ENCODE peak calls at places on chromosomes 11 and 22, in four cellular contexts. N is HepG2, X is GM12878, F is H1. W is an unnamed sample.

GRCh38 chr11:9280655-9281301 is 15.6 kb upstream of the DENND5A start:
- DNase-seq in N (no peak), X (peak; percentile 58), F (peak; percentile 19), W (no peak)

GRCh38 chr11:78190374-78190773 is 1.7 kb downstream of the USP35 start:
- DNase-seq in N (no peak), X (peak; percentile 19), F (no peak), W (no peak)

GRCh38 chr11:34960277-34960676 is 43.9 kb downstream of the PDHX start:
- DNase-seq in N (no peak), X (no peak), F (no peak), W (no peak)

GRCh38 chr11:44573333-44573732 is 7.9 kb downstream of the CD82 start:
- DNase-seq in N (no peak), X (no peak), F (no peak), W (no peak)

GRCh38 chr11:131770801-131771200 is 400.4 kb downstream of the NTM start:
- DNase-seq in N (no peak), X (no peak), F (no peak), W (no peak)

GRCh38 chr22:49739138-49739537 is 88.5 kb downstream of the BRD1 start:
- DNase-seq in N (no peak), X (no peak), F (no peak), W (no peak)

GRCh38 chr11:120562806-120563425 is 51.4 kb downstream of the GRIK4 start:
- DNase-seq in N (no peak), X (no peak), F (no peak), W (no peak)

GRCh38 chr11:64285885-64286800 is 495 bp downstream of the GPR137 start:
- DNase-seq in N (no peak), X (no peak), F (peak; percentile 63), W (no peak)

GRCh38 chr22:46845281-46846153 is 83.1 kb downstream of the TBC1D22A start:
- DNase-seq in N (no peak), X (no peak), F (no peak), W (no peak)

GRCh38 chr11:15764948-15765347 is 591.4 kb downstream of the SOX6 start:
- DNase-seq in N (no peak), X (no peak), F (no peak), W (no peak)

DNA sequence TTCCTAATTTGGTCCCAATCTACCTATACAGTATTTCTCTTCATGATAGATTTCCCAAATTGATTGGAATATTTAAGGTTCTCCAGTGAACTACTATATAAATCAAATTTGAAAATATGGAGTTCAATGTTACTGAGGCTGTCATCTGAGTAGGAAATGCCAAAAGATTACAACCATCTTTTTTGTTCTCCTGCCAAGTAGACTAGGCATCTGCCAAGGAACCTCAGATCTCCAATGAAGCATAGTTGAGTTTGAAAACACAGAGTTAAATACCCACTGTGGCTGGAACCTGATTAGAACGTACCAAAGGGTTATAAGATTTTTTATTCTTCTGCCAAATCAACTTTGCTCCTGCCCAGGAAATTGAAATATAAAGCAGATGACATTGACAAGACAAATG is 330.9 kb downstream of the CNTN5 start:
- DNase-seq in N (no peak), X (no peak), F (no peak), W (no peak)
- TF ChIP-seq SP1 in N (no peak), X (no peak), F (no peak), W (no peak)

DNA sequence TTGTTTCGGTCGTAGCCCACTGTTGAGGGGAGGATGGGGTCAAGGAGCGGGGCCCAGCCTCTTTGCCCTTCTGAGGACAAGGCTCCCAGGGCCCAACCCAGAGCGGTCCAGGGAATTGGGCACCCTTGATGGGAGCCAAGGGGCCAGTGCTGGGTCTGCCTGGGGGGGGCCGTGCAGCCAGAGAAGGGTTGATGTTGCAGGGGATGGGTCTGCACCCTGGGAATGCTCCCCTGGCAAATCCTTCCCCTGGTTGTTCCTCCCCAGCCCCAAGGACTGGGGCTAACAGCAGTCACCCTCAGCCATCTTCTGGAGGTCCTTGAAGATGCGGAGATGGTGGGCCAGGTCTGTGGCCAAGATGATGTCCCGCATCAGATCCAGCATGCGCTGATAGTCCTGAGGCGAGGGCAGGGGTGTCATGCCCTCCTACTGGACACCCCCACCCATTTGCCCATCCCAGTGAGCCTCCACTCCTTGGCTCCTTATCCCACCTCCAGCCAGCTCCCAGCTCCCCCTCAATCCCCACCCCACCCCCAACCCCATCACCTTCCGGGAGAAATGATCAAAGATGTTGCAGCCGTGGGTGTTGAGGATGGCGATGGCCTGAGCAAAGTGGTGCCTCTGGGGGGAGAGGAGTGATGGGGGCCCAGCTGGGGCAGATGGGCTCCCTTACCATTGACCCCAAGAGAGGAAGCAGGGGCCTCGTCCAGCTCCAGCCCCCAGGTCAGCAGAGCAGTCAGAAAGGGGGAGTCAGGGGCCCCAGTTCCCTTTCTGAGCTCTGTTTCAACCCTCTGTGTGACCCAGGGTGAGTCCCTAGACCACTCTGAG is 95.0 kb downstream of the PDE2A start:
- DNase-seq in N (no peak), X (no peak), F (no peak), W (no peak)
- TF ChIP-seq SUZ12 in N (no peak), X (no peak), F (no peak), W (no peak)

GRCh38 chr11:119207300-119207570 is 1.1 kb downstream of the CBL start:
- DNase-seq in N (no peak), X (no peak), F (no peak), W (no peak)

GRCh38 chr11:119204066-119204465 is 2.1 kb upstream of the CBL start:
- DNase-seq in N (no peak), X (no peak), F (no peak), W (no peak)

GRCh38 chr11:119205574-119206511 is at the start of gene CBL:
- DNase-seq in N (peak; percentile 80), X (peak; percentile 47), F (peak; percentile 99), W (peak; percentile 95)

GRCh38 chr11:119206512-119207299 is 567 bp downstream of the CBL start:
- DNase-seq in N (no peak), X (no peak), F (peak; percentile 81), W (no peak)

DNA sequence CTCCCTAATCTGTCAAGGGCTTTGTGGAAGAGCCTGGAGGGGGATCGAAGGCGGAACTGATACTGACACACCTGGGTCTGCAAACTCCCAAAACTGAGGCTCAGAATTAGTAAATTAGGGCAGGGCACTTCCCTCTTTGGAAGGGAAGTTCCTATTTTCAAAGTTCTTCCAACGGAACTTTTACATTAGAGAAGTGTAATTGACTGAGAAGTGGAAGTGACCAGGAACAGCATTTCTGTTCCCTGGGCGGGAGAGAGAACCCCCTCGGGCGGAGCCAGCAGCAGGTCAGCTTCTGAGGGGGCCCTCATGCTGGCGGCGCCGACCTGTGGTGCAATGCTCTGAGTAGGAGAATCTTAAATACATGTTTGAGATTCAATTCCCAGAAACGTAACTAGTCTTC is 1.1 kb upstream of the CBL start:
- DNase-seq in N (no peak), X (no peak), F (no peak), W (no peak)
- TF ChIP-seq SP1 in N (no peak), X (no peak), F (no peak), W (no peak)

DNA sequence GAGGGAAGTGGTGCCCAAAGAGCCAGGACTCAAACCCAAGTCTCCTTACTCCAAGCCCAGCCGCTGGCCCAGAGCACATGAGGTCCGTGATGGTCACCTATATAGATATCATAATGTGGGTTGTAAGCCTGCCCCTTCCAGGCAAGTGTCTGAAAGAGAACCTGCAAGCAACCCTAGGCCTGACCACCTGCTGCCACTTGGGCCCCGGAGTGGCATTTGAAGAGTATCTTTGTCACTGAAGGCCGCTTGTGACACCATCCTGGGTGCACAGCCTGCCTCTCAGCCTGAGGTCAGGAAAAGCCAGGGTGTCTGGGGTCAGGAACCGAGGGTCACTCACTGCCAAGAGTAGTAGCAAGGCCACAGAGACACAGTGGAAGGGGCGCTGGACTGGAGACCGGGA is 32.4 kb downstream of the OTOG start:
- DNase-seq in N (no peak), X (no peak), F (no peak), W (no peak)
- TF ChIP-seq SUZ12 in N (no peak), X (no peak), F (no peak), W (no peak)

DNA sequence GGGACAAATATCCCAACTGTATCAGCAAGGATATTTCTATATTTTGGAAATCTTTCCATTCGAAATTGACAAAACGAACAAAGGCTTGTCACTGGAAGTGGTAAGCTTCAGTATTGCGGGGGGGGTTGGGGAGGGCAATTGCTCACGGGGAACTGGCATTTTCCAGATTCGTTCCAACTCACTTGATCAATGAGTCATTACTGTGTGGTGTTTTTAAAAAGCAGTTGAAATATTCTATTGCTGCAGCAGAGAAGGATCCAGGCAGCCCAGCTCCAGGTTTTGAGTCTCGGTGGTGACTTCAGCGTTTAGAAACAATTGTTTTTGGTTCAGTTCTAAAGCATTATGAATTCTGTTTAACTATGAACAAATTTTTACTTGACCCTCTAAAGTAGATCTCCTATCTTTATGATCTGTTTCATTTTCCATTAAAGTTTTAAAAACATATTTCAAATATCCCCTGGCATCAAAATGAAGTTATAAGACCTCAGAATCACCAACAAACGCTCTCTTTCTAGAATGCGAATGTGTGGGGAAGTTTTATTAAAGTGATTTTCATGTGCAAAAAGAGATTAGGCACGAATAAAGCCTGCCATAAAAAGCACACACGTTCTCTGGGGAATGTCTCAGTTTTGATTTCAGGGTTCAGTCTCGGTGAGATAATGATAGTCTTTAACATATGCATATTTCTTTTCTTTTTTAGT is 33.7 kb upstream of the FBLN1 start:
- DNase-seq in N (no peak), X (no peak), F (no peak), W (no peak)
- TF ChIP-seq SP1 in N (no peak), X (no peak), F (no peak), W (no peak)

GRCh38 chr11:57432714-57433163 is 5.8 kb upstream of the SLC43A3 start:
- DNase-seq in N (no peak), X (no peak), F (no peak), W (no peak)

GRCh38 chr11:57436031-57436430 is 9.1 kb upstream of the SLC43A3 start:
- DNase-seq in N (no peak), X (no peak), F (no peak), W (no peak)

GRCh38 chr11:57438345-57439280 is 11.7 kb upstream of the SLC43A3 start:
- DNase-seq in N (peak; percentile 42), X (no peak), F (no peak), W (no peak)

GRCh38 chr11:57432017-57432590 is 5.2 kb upstream of the SLC43A3 start:
- DNase-seq in N (no peak), X (no peak), F (no peak), W (no peak)

GRCh38 chr11:57434640-57435546 is 8.0 kb upstream of the SLC43A3 start:
- DNase-seq in N (peak; percentile 94), X (no peak), F (no peak), W (no peak)
- TF ChIP-seq SUZ12 in N (no peak), X (no peak), F (no peak), W (no peak)

GRCh38 chr11:100961633-100962032 is 168.0 kb downstream of the PGR start:
- DNase-seq in N (no peak), X (no peak), F (no peak), W (no peak)

GRCh38 chr11:100956321-100956720 is 173.3 kb downstream of the PGR start:
- DNase-seq in N (no peak), X (no peak), F (no peak), W (no peak)

GRCh38 chr11:100963375-100963774 is 166.2 kb downstream of the PGR start:
- DNase-seq in N (no peak), X (no peak), F (no peak), W (no peak)

GRCh38 chr11:100955318-100955717 is 174.3 kb downstream of the PGR start:
- DNase-seq in N (no peak), X (no peak), F (no peak), W (no peak)

GRCh38 chr11:100957499-100957898 is 172.1 kb downstream of the PGR start:
- DNase-seq in N (no peak), X (no peak), F (no peak), W (no peak)
- TF ChIP-seq SP1 in N (no peak), X (no peak), F (no peak), W (no peak)